ENCODE peak calls at places on chromosome 19, in four cellular contexts. V is A549, C is MM.1S, W is hepatocyte. I is an unnamed sample.

GRCh38 chr19:2922987-2923386 is 21.8 kb downstream of the ZNF77 start:
- DNase-seq in V (no peak), C (no peak), W (peak), I (no peak)

GRCh38 chr19:21147540-21147939 is 5.7 kb downstream of the ZNF431 start:
- DNase-seq in V (no peak), C (no peak), W (no peak), I (no peak)

GRCh38 chr19:49593233-49594113 is 2.5 kb downstream of the PRR12 start:
- DNase-seq in V (peak), C (peak), W (peak), I (peak)

GRCh38 chr19:31648347-31648746 is 299.1 kb upstream of the TSHZ3 start:
- DNase-seq in V (no peak), C (peak), W (no peak), I (no peak)

GRCh38 chr19:3443840-3444694 is 36.3 kb downstream of the SMIM24 start:
- DNase-seq in V (no peak), C (no peak), W (peak), I (no peak)

GRCh38 chr19:46392252-46392801 is 21.0 kb downstream of the CCDC8 start:
- DNase-seq in V (no peak), C (no peak), W (peak), I (no peak)

GRCh38 chr19:48510421-48511268 is 990 bp downstream of the LMTK3 start:
- DNase-seq in V (peak), C (peak), W (peak), I (no peak)

GRCh38 chr19:4957981-4958380 is 10.9 kb upstream of the KDM4B start:
- DNase-seq in V (no peak), C (no peak), W (no peak), I (no peak)

GRCh38 chr19:4083677-4084546 is 17.2 kb upstream of the ZBTB7A start:
- DNase-seq in V (no peak), C (no peak), W (peak), I (no peak)

GRCh38 chr19:50690439-50690838 is 29.2 kb downstream of the SHANK1 start:
- DNase-seq in V (no peak), C (no peak), W (no peak), I (no peak)

GRCh38 chr19:46015961-46016425 is 6.9 kb downstream of the PGLYRP1 start:
- DNase-seq in V (peak), C (peak), W (no peak), I (no peak)

GRCh38 chr19:53365899-53366493 is 491 bp downstream of the ZNF525 start:
- DNase-seq in V (no peak), C (peak), W (peak), I (no peak)

GRCh38 chr19:45798995-45799517 is 6.4 kb upstream of the DMWD start:
- DNase-seq in V (peak), C (peak), W (peak), I (no peak)

GRCh38 chr19:3369337-3370213 is 3.2 kb downstream of the NFIC start:
- DNase-seq in V (no peak), C (no peak), W (peak), I (no peak)

GRCh38 chr19:45670670-45671453 is 2.8 kb downstream of the GIPR start:
- DNase-seq in V (peak), C (no peak), W (peak), I (peak)

GRCh38 chr19:20077791-20078463 is at the start of gene ZNF90:
- DNase-seq in V (peak), C (peak), W (peak), I (no peak)

GRCh38 chr19:2721570-2722540 is 683 bp upstream of the DIRAS1 start:
- DNase-seq in V (no peak), C (no peak), W (no peak), I (no peak)

GRCh38 chr19:11606484-11606883 is 9.2 kb downstream of the ZNF627 start:
- DNase-seq in V (no peak), C (no peak), W (no peak), I (no peak)

GRCh38 chr19:55257461-55258411 is 1.1 kb downstream of the PPP6R1 start:
- DNase-seq in V (no peak), C (peak), W (peak), I (no peak)

GRCh38 chr19:36225219-36225892 is 10.4 kb downstream of the ZNF146 start:
- DNase-seq in V (no peak), C (no peak), W (no peak), I (no peak)

GRCh38 chr19:21483589-21484170 is 21.7 kb upstream of the ZNF429 start:
- DNase-seq in V (peak), C (no peak), W (no peak), I (no peak)

GRCh38 chr19:36652958-36653357 is 13.7 kb downstream of the ZNF461 start:
- DNase-seq in V (no peak), C (no peak), W (no peak), I (no peak)

GRCh38 chr19:3121821-3122511 is 13.9 kb upstream of the GNA15 start:
- DNase-seq in V (no peak), C (no peak), W (no peak), I (no peak)

GRCh38 chr19:20154636-20155035 is 12.4 kb upstream of the ZNF486 start:
- DNase-seq in V (no peak), C (no peak), W (no peak), I (no peak)

GRCh38 chr19:3036119-3036794 is 7.2 kb upstream of the TLE2 start:
- DNase-seq in V (peak), C (peak), W (peak), I (peak)

GRCh38 chr19:52735734-52736133 is 890 bp upstream of the ZNF611 start:
- DNase-seq in V (no peak), C (no peak), W (peak), I (no peak)

GRCh38 chr19:50190439-50190891 is 13.0 kb upstream of the MYH14 start:
- DNase-seq in V (no peak), C (no peak), W (no peak), I (no peak)

GRCh38 chr19:38433268-38433733 is at the start of gene RYR1:
- DNase-seq in V (no peak), C (peak), W (peak), I (peak)

GRCh38 chr19:46748325-46749109 is 2.3 kb upstream of the STRN4 start:
- DNase-seq in V (peak), C (peak), W (peak), I (no peak)

GRCh38 chr19:4115050-4115817 is 8.7 kb downstream of the MAP2K2 start:
- DNase-seq in V (no peak), C (peak), W (no peak), I (no peak)

GRCh38 chr19:57719901-57720519 is 7.4 kb downstream of the ZNF671 start:
- DNase-seq in V (no peak), C (no peak), W (no peak), I (no peak)

DNA sequence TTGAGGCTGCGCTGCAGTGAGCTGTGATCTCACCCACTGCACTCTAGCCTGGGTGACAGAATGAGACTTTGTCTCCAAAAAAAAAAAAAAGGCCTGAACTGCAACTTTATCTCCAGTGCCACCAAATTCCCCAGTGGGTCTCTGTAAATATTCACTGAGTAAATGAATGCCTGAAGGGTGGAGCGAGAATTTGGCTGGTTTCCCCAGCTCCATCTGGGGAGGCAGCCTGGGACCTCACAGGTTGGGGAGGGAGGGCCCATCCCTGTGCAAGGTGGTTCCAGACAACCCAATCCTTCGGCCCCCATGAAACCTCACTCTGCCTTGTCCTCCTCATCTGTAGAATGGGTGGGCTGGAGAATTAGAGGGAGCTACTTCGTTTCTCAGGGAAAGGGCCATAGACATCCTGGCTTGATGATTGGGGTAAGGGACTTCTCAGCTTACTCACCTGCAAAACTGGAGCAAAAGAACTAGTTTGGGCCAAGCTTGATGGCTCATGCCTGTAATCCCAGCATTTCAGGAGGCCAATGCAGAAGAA is 4.2 kb upstream of the PKN1 start:
- DNase-seq in V (no peak), C (no peak), W (no peak), I (no peak)
- H3K4me2 ChIP-seq in V (no peak), C (no peak), W (no peak), I (no peak)

GRCh38 chr19:42313840-42314755 is 989 bp downstream of the TMEM145 start:
- DNase-seq in V (no peak), C (no peak), W (no peak), I (no peak)
- H3K4me2 ChIP-seq in V (peak), C (no peak), W (peak), I (peak)

GRCh38 chr19:16561382-16561781 is 10.8 kb downstream of the SLC35E1 start:
- DNase-seq in V (no peak), C (no peak), W (no peak), I (no peak)
- H3K4me2 ChIP-seq in V (no peak), C (no peak), W (no peak), I (no peak)

DNA sequence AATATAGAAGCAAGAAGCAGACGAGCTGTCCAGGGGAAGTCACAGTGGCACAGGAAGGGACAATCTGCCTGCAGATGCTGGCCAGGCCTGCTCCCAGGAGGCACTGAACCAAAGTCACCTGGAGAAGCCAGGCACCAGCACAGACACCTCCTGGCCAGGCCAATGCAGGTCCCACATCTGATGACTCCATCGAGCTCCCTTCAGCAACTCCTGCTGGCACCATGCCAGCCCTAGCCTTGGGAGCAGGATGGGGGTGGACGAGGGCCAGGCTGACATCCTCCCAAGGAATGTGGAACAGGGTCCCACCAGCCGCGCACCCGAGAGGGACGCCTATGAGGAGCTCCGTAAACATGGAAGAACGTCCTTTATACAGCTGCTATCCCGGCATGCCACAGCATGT is 22.4 kb upstream of the ISYNA1 start:
- DNase-seq in V (no peak), C (no peak), W (peak), I (no peak)
- H3K4me2 ChIP-seq in V (peak), C (no peak), W (peak), I (peak)

GRCh38 chr19:1410789-1411188 is 3.4 kb downstream of the DAZAP1 start:
- DNase-seq in V (no peak), C (no peak), W (no peak), I (no peak)
- H3K4me2 ChIP-seq in V (no peak), C (no peak), W (peak), I (no peak)

DNA sequence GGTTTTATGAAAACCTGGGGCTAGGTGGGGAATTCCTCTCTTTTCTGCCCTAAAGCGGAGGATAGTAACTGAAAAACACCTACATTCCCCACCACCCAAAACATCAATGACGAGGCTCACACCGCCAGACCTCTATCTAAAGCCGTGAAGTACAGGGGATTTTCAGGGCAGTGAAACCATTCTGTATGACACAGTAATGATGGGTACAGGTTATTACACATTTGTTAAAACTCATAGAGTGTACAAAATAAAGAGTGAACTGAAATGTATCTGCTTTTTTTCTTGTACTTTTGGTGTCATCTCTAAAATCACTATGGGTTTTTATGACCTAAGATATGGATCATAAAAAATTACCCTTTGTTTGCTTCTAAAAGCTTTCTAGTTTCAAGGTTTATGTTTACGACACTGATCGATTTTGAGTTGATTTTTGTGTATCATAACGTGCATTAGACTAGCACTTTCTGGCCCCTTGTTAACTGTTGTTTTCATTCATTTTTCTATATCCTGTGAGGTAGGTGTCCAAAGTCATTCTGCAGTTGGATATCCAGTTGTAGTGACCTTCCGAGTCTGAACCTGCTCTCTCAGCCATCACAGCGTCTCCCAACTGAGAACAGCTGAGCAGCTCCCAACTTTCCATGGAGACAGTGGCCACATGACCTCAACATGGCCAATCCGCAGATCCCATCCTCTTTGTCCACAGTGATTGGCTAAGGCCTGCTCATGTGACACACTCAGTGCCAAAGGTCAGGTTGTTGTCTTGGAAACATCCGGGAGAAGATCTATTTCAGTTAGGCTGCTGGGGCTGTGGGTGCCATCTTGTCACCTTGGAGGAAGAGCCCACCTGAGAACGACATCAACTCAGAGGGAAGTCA is 10.3 kb downstream of the MBD3L2B start:
- DNase-seq in V (no peak), C (peak), W (no peak), I (no peak)
- H3K4me2 ChIP-seq in V (no peak), C (peak), W (no peak), I (no peak)

GRCh38 chr19:13615890-13616289 is 109.6 kb upstream of the CACNA1A start:
- DNase-seq in V (no peak), C (no peak), W (no peak), I (no peak)

GRCh38 chr19:13623686-13624405 is 117.6 kb upstream of the CACNA1A start:
- DNase-seq in V (no peak), C (no peak), W (no peak), I (no peak)

GRCh38 chr19:13619203-13619632 is 112.9 kb upstream of the CACNA1A start:
- DNase-seq in V (no peak), C (no peak), W (no peak), I (no peak)

GRCh38 chr19:13622727-13623126 is 116.4 kb upstream of the CACNA1A start:
- DNase-seq in V (no peak), C (no peak), W (no peak), I (no peak)

GRCh38 chr19:13621413-13621812 is 115.1 kb upstream of the CACNA1A start:
- DNase-seq in V (peak), C (no peak), W (no peak), I (peak)
- H3K4me2 ChIP-seq in V (peak), C (no peak), W (no peak), I (peak)

DNA sequence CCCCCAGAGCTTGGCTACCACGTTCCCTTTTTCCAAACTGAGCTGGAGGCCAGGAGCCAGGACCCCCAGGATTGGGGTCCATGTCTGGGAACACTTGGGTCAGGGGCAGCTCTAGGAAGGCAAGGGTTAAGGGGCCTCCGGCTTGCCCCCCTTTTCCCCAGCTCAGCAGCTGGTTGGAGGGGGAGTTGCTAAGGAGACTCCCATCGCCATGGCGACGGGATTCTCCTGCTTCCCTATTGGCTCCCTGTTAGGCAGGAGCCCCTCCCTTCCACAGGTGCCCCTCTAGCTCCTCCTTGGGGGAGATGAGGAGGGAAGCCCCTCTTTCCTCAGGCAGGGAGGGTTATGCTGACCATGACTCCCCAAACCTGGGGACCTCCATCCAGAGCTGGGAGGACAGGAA is 33.9 kb downstream of the PDE4A start:
- DNase-seq in V (peak), C (no peak), W (no peak), I (no peak)
- H3K4me2 ChIP-seq in V (no peak), C (no peak), W (no peak), I (no peak)

I was measured in HCT116.